ENCODE peak calls at places on chromosome 12, in ten cellular contexts. B is iPS DF 19.7; E is MG63; W is stimulated activated CD4-positive, alpha-beta T cell treated with anti-CD3 and anti-CD28 coated beads, Interleukin-2, amount 100 ng/mL, for 24 hours; V is lower leg skin; Q is SW480; F is coronary artery; J is A549; T is frontal cortex; P is effector memory CD4-positive, alpha-beta T cell. M is an unnamed sample.

GRCh38 chr12:98373982-98374381 is 141.4 kb upstream of the TMPO start:
- DNase-seq in B (no peak), E (no peak), W (no peak), V (no peak), Q (no peak), F (no peak), J (no peak), T (no peak), P (no peak), M (peak)

GRCh38 chr12:119440961-119441360 is 106.4 kb downstream of the CCDC60 start:
- DNase-seq in B (no peak), E (no peak), W (no peak), V (no peak), Q (no peak), F (no peak), J (no peak), T (no peak), P (no peak), M (no peak)

GRCh38 chr12:42017036-42017435 is 127.6 kb downstream of the GXYLT1 start:
- DNase-seq in B (no peak), E (no peak), W (no peak), V (no peak), Q (no peak), F (no peak), J (no peak), T (peak), P (no peak), M (no peak)

GRCh38 chr12:57093412-57094193 is 4.7 kb downstream of the NAB2 start:
- DNase-seq in B (no peak), E (peak), W (peak), V (peak), Q (no peak), F (peak), J (peak), T (peak), P (peak), M (no peak)

GRCh38 chr12:951166-951565 is 1.7 kb upstream of the RAD52 start:
- DNase-seq in B (no peak), E (no peak), W (no peak), V (no peak), Q (no peak), F (no peak), J (no peak), T (no peak), P (no peak), M (no peak)

GRCh38 chr12:130775953-130776856 is 60.1 kb upstream of the RIMBP2 start:
- DNase-seq in B (no peak), E (peak), W (peak), V (no peak), Q (peak), F (no peak), J (peak), T (peak), P (no peak), M (peak)

GRCh38 chr12:3752741-3753486 is at the start of gene CRACR2A:
- DNase-seq in B (peak), E (peak), W (peak), V (peak), Q (peak), F (no peak), J (peak), T (peak), P (peak), M (no peak)

GRCh38 chr12:64457036-64457435 is 5.1 kb downstream of the TBK1 start:
- DNase-seq in B (no peak), E (no peak), W (peak), V (no peak), Q (no peak), F (no peak), J (no peak), T (no peak), P (no peak), M (no peak)

GRCh38 chr12:109951751-109952150 is 44.4 kb downstream of the GIT2 start:
- DNase-seq in B (no peak), E (peak), W (no peak), V (no peak), Q (no peak), F (no peak), J (no peak), T (peak), P (no peak), M (peak)

GRCh38 chr12:9925746-9926393 is 6.3 kb downstream of the CLEC2A start:
- DNase-seq in B (peak), E (peak), W (no peak), V (no peak), Q (peak), F (no peak), J (peak), T (peak), P (no peak), M (peak)

GRCh38 chr12:66587912-66588311 is 91.0 kb downstream of the GRIP1 start:
- DNase-seq in B (no peak), E (no peak), W (no peak), V (no peak), Q (no peak), F (no peak), J (no peak), T (no peak), P (no peak), M (no peak)

GRCh38 chr12:115810580-115810979 is 466.9 kb downstream of the MED13L start:
- DNase-seq in B (no peak), E (no peak), W (no peak), V (no peak), Q (no peak), F (no peak), J (no peak), T (no peak), P (no peak), M (no peak)

GRCh38 chr12:123223241-123223668 is 9.7 kb downstream of the MPHOSPH9 start:
- DNase-seq in B (no peak), E (no peak), W (peak), V (no peak), Q (no peak), F (no peak), J (no peak), T (no peak), P (peak), M (no peak)

GRCh38 chr12:63955831-63956685 is 111.6 kb downstream of the SRGAP1 start:
- DNase-seq in B (no peak), E (no peak), W (no peak), V (no peak), Q (no peak), F (no peak), J (no peak), T (no peak), P (no peak), M (no peak)

GRCh38 chr12:32532951-32533350 is 133.6 kb downstream of the FGD4 start:
- DNase-seq in B (no peak), E (no peak), W (no peak), V (no peak), Q (no peak), F (no peak), J (no peak), T (no peak), P (no peak), M (no peak)

GRCh38 chr12:51591020-51591901 is at the start of gene SCN8A:
- DNase-seq in B (no peak), E (peak), W (peak), V (peak), Q (peak), F (no peak), J (peak), T (peak), P (peak), M (peak)

GRCh38 chr12:110349521-110350151 is 53.9 kb downstream of the ANAPC7 start:
- DNase-seq in B (no peak), E (no peak), W (peak), V (no peak), Q (no peak), F (peak), J (no peak), T (no peak), P (no peak), M (no peak)

GRCh38 chr12:3017281-3017680 is 58.1 kb downstream of the TEAD4 start:
- DNase-seq in B (no peak), E (no peak), W (no peak), V (no peak), Q (no peak), F (no peak), J (no peak), T (no peak), P (no peak), M (no peak)

GRCh38 chr12:16110596-16110995 is 166.9 kb downstream of the SLC15A5 start:
- DNase-seq in B (no peak), E (no peak), W (no peak), V (no peak), Q (no peak), F (no peak), J (no peak), T (no peak), P (no peak), M (no peak)

GRCh38 chr12:42865282-42865681 is 275.7 kb upstream of the PRICKLE1 start:
- DNase-seq in B (no peak), E (no peak), W (no peak), V (no peak), Q (no peak), F (no peak), J (no peak), T (no peak), P (no peak), M (peak)

GRCh38 chr12:10031318-10031717 is 836 bp downstream of the CLEC9A start:
- DNase-seq in B (no peak), E (no peak), W (no peak), V (no peak), Q (no peak), F (no peak), J (no peak), T (no peak), P (no peak), M (peak)

GRCh38 chr12:15837141-15837781 is 44.9 kb upstream of the STRAP start:
- DNase-seq in B (no peak), E (peak), W (no peak), V (no peak), Q (no peak), F (no peak), J (no peak), T (no peak), P (no peak), M (peak)

GRCh38 chr12:2668816-2669215 is 126.0 kb upstream of the FKBP4 start:
- DNase-seq in B (no peak), E (no peak), W (no peak), V (peak), Q (no peak), F (peak), J (no peak), T (no peak), P (no peak), M (no peak)

GRCh38 chr12:96094201-96094600 is 58.8 kb upstream of the LTA4H start:
- DNase-seq in B (no peak), E (peak), W (no peak), V (no peak), Q (peak), F (no peak), J (no peak), T (no peak), P (no peak), M (peak)